ENCODE peak calls at places on chromosomes 1 and 21, in four cellular contexts. U, E, I and A are unnamed samples.

GRCh38 chr21:31564439-31564838 is 95.1 kb upstream of the SOD1 start:
- DNase-seq in U (no peak), I (no peak), E (no peak), A (no peak)

GRCh38 chr1:9877962-9878361 is 32.1 kb downstream of the CTNNBIP1 start:
- DNase-seq in E (no peak), U (no peak), I (no peak), A (no peak)

GRCh38 chr1:48048064-48048463 is 50.9 kb upstream of the TRABD2B start:
- DNase-seq in E (no peak), I (peak; percentile 30), U (no peak), A (no peak)

GRCh38 chr1:82395450-82395849 is 594.7 kb downstream of the ADGRL2 start:
- DNase-seq in I (no peak), E (no peak), U (no peak), A (no peak)

GRCh38 chr1:109201123-109201703 is 12.5 kb upstream of the SARS1 start:
- DNase-seq in E (no peak), U (peak; percentile 45), I (peak; percentile 71), A (no peak)

GRCh38 chr1:233473549-233474204 is 140.2 kb upstream of the KCNK1 start:
- DNase-seq in I (no peak), E (no peak), U (no peak), A (no peak)

GRCh38 chr1:183363967-183364366 is 54.2 kb downstream of the NMNAT2 start:
- DNase-seq in I (no peak), U (no peak), E (no peak), A (peak; percentile 78)

GRCh38 chr1:3506943-3507342 is 52.5 kb downstream of the ARHGEF16 start:
- DNase-seq in E (no peak), I (no peak), U (no peak), A (no peak)

GRCh38 chr1:168390261-168390660 is 109.6 kb downstream of the TBX19 start:
- DNase-seq in E (no peak), U (no peak), I (no peak), A (no peak)

GRCh38 chr1:201594575-201595245 is 55.8 kb downstream of the NAV1 start:
- DNase-seq in U (peak; percentile 61), I (no peak), E (no peak), A (no peak)

GRCh38 chr1:172778461-172779455 is 119.9 kb downstream of the FASLG start:
- DNase-seq in U (no peak), I (no peak), E (no peak), A (no peak)

GRCh38 chr1:154951901-154952657 is 3.8 kb downstream of the PBXIP1 start:
- DNase-seq in U (no peak), I (no peak), E (no peak), A (no peak)

GRCh38 chr1:3902111-3902511 is 2.0 kb upstream of the C1orf174 start:
- DNase-seq in E (no peak), I (no peak), U (no peak), A (no peak)

GRCh38 chr1:20624709-20625108 is 8.5 kb upstream of the PINK1 start:
- DNase-seq in E (no peak), I (no peak), U (no peak), A (no peak)

GRCh38 chr21:28138272-28138671 is 854.4 kb downstream of the LTN1 start:
- DNase-seq in U (no peak), E (no peak), I (peak; percentile 43), A (no peak)

GRCh38 chr1:229127301-229127700 is 143.6 kb upstream of the RAB4A start:
- DNase-seq in U (no peak), I (no peak), E (no peak), A (peak; percentile 71)

GRCh38 chr1:47396671-47397196 is 19.4 kb upstream of the FOXE3 start:
- DNase-seq in I (no peak), E (peak; percentile 67), U (no peak), A (no peak)

GRCh38 chr1:208131631-208132286 is 112.4 kb downstream of the PLXNA2 start:
- DNase-seq in I (no peak), E (no peak), U (no peak), A (no peak)

GRCh38 chr1:157577420-157577819 is 20.5 kb downstream of the FCRL4 start:
- DNase-seq in I (no peak), U (no peak), E (no peak), A (peak; percentile 24)

GRCh38 chr1:30888391-30888790 is 20.2 kb downstream of the SDC3 start:
- DNase-seq in I (no peak), E (no peak), U (no peak), A (no peak)

GRCh38 chr1:240803151-240803550 is 191.2 kb upstream of the GREM2 start:
- DNase-seq in E (no peak), I (no peak), U (no peak), A (no peak)

GRCh38 chr1:182235952-182236650 is 155.5 kb downstream of the GLUL start:
- DNase-seq in E (no peak), I (no peak), U (no peak), A (no peak)

GRCh38 chr21:43953028-43953427 is 59.1 kb upstream of the TRAPPC10 start:
- DNase-seq in U (no peak), E (no peak), I (no peak), A (no peak)

GRCh38 chr1:30645807-30646206 is 77.6 kb downstream of the MATN1 start:
- DNase-seq in I (no peak), E (no peak), U (no peak), A (no peak)

GRCh38 chr1:62389531-62389930 is 47.3 kb upstream of the USP1 start:
- DNase-seq in I (no peak), U (no peak), E (peak; percentile 34), A (no peak)

GRCh38 chr1:39973503-39974135 is 18.7 kb downstream of the MFSD2A start:
- DNase-seq in I (peak; percentile 70), E (peak; percentile 89), U (peak; percentile 76), A (peak; percentile 47)

GRCh38 chr1:205172729-205173366 is 38.7 kb downstream of the DSTYK start:
- DNase-seq in E (no peak), U (no peak), I (no peak), A (no peak)

GRCh38 chr1:245207056-245207638 is 52.4 kb downstream of the KIF26B start:
- DNase-seq in I (no peak), E (no peak), U (no peak), A (no peak)

GRCh38 chr1:230316864-230317745 is 109.0 kb downstream of the PGBD5 start:
- DNase-seq in I (no peak), U (no peak), E (no peak), A (no peak)

GRCh38 chr1:213568929-213569815 is 418.6 kb upstream of the PROX1 start:
- DNase-seq in I (no peak), E (no peak), U (no peak), A (no peak)

GRCh38 chr1:89757532-89757931 is 63.3 kb upstream of the LRRC8D start:
- DNase-seq in I (no peak), U (peak; percentile 63), E (no peak), A (peak; percentile 98)

GRCh38 chr1:172566196-172566997 is 33.4 kb downstream of the SUCO start:
- DNase-seq in U (no peak), E (no peak), I (no peak), A (no peak)

GRCh38 chr1:224528900-224529299 is 87.2 kb upstream of the CNIH3 start:
- DNase-seq in I (peak; percentile 37), U (no peak), E (no peak), A (no peak)

GRCh38 chr1:108554682-108555081 is 5.2 kb upstream of the EEIG2 start:
- DNase-seq in U (no peak), I (no peak), E (no peak), A (no peak)

GRCh38 chr21:21051109-21052055 is 53.2 kb downstream of the NCAM2 start:
- DNase-seq in I (no peak), E (no peak), U (no peak), A (peak; percentile 50)

GRCh38 chr1:197016751-197017150 is 39.4 kb downstream of the CFHR5 start:
- DNase-seq in E (no peak), U (no peak), I (no peak), A (no peak)

GRCh38 chr1:151047591-151047924 is at the start of gene C1orf56:
- DNase-seq in U (peak; percentile 53), E (peak; percentile 89), I (peak; percentile 83), A (no peak)

GRCh38 chr1:232227171-232227740 is 402.7 kb downstream of the SIPA1L2 start:
- DNase-seq in I (peak; percentile 28), U (no peak), E (no peak), A (no peak)

GRCh38 chr21:44299085-44299457 is 782 bp upstream of the PFKL start:
- DNase-seq in U (no peak), E (no peak), I (no peak), A (no peak)

GRCh38 chr1:115454835-115455511 is 116.9 kb upstream of the NGF start:
- DNase-seq in U (no peak), E (no peak), I (no peak), A (no peak)

GRCh38 chr1:115450641-115451040 is 112.6 kb upstream of the NGF start:
- DNase-seq in E (no peak), I (no peak), U (no peak), A (no peak)

GRCh38 chr1:115456441-115456961 is 118.5 kb upstream of the NGF start:
- DNase-seq in E (no peak), U (no peak), I (no peak), A (no peak)

GRCh38 chr1:115452600-115453329 is 114.7 kb upstream of the NGF start:
- DNase-seq in I (no peak), E (no peak), U (no peak), A (no peak)

GRCh38 chr1:115453666-115454065 is 115.6 kb upstream of the NGF start:
- DNase-seq in I (no peak), U (no peak), E (no peak), A (no peak)
- TF ChIP-seq CTCF in I (no peak), U (no peak), E (no peak), A (no peak)

DNA sequence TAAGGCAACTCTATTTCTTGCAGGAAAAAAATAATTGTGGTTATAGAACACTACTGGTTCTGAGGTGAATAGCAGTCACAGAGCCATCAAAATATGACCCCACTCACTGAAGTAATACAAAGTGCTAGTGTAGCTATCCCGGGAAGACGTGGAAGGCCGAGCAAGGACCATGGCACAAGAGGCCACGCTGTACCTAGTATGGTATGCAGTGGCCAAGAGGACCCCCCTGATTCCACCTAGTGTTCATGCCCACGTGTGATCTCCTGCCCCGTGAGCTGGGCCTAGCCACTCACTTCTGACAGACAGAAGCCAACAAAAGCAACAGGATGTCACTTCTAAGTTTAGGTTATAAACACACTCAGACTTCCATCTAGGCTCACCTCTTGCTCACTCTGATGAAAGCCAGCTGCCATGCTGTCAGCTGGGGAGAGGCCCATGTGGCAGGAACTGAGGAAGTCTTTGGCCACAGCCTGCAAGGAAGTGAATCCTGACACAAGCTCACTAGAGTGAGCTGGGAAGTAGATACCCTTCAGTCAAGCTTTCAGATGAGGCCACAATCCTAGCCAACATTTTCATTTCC is 21.7 kb upstream of the LSS start:
- DNase-seq in I (no peak), U (no peak), E (no peak), A (no peak)
- TF ChIP-seq CTCF in I (no peak), U (no peak), E (no peak), A (no peak)

DNA sequence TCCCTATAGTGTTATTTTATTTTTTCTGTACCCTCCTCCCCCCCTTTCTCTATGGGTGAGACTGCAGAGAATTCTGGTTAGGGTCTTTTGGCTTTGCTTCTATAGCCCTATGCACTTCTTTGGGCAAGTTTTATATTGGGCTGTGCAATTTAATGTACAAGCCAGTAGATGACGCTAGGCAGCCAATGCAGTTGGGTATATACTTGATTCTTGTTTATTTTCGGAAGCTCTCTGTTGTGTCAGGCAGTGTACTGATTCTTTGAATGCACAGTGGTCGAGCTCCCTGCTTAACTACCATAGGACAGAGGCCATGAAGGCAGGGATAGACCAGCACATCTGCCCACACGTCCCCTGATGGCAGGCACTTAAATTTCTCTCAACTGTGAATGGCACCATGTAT is 34.1 kb upstream of the GPR52 start:
- DNase-seq in I (peak; percentile 20), U (peak; percentile 4), E (no peak), A (no peak)
- TF ChIP-seq CTCF in I (peak; percentile 63), U (peak; percentile 18), E (no peak), A (no peak)

GRCh38 chr1:17741052-17741451 is 14.1 kb upstream of the ACTL8 start:
- DNase-seq in E (no peak), U (no peak), I (no peak), A (no peak)
- TF ChIP-seq CTCF in E (no peak), U (no peak), I (no peak), A (no peak)